ENCODE peak calls at places on chromosome 15, in four cellular contexts. O is ovary, T is heart left ventricle, F is BE2C. P is an unnamed sample.
A peak's percentile ranks its signal among the peaks of the same experiment; 100 is the strongest.

GRCh38 chr15:69265347-69265955 is 33.3 kb upstream of the PAQR5 start:
- DNase-seq in O (no peak), T (no peak), F (no peak), P (peak; percentile 36)

GRCh38 chr15:73601449-73602425 is 31.5 kb downstream of the NPTN start:
- DNase-seq in O (no peak), T (peak; percentile 52), F (peak; percentile 21), P (peak; percentile 17)

GRCh38 chr15:80778964-80779657 is at the start of gene CEMIP:
- DNase-seq in O (peak; percentile 91), T (peak; percentile 68), F (peak; percentile 84), P (peak; percentile 88)

GRCh38 chr15:85667491-85668424 is 127.0 kb downstream of the KLHL25 start:
- DNase-seq in O (no peak), T (peak; percentile 57), F (no peak), P (peak; percentile 95)

GRCh38 chr15:46280753-46281521 is 646.1 kb downstream of the SQOR start:
- DNase-seq in O (no peak), T (no peak), F (peak; percentile 72), P (no peak)

GRCh38 chr15:37774961-37775360 is 159.5 kb upstream of the TMCO5A start:
- DNase-seq in O (no peak), T (no peak), F (no peak), P (no peak)

GRCh38 chr15:74830868-74831267 is 4.4 kb downstream of the CPLX3 start:
- DNase-seq in O (no peak), T (peak; percentile 63), F (no peak), P (no peak)

GRCh38 chr15:98647026-98647773 is 1.1 kb upstream of the IGF1R start:
- DNase-seq in O (peak; percentile 90), T (peak; percentile 81), F (peak; percentile 81), P (peak; percentile 91)

GRCh38 chr15:43440721-43441281 is 52.2 kb downstream of the TP53BP1 start:
- DNase-seq in O (no peak), T (peak; percentile 25), F (peak; percentile 54), P (peak; percentile 76)

GRCh38 chr15:62912808-62913207 is 129.7 kb upstream of the TPM1 start:
- DNase-seq in O (no peak), T (no peak), F (no peak), P (no peak)

GRCh38 chr15:69957175-69957574 is 140.5 kb downstream of the TLE3 start:
- DNase-seq in O (no peak), T (no peak), F (no peak), P (no peak)

GRCh38 chr15:35196273-35196672 is 111.2 kb upstream of the NANOGP8 start:
- DNase-seq in O (no peak), T (no peak), F (no peak), P (no peak)

GRCh38 chr15:63157891-63158431 is 684 bp upstream of the RPS27L start:
- DNase-seq in O (peak; percentile 55), T (peak; percentile 44), F (peak; percentile 50), P (peak; percentile 87)

GRCh38 chr15:79179108-79179561 is 88.6 kb upstream of the RASGRF1 start:
- DNase-seq in O (no peak), T (no peak), F (peak; percentile 85), P (peak; percentile 72)

GRCh38 chr15:88652456-88653199 is 13.8 kb downstream of the ISG20 start:
- DNase-seq in O (no peak), T (no peak), F (no peak), P (no peak)

GRCh38 chr15:59177445-59177728 is 29.3 kb upstream of the LDHAL6B start:
- DNase-seq in O (no peak), T (no peak), F (no peak), P (no peak)

GRCh38 chr15:67024322-67024997 is 40.9 kb upstream of the SMAD3 start:
- DNase-seq in O (peak; percentile 74), T (peak; percentile 81), F (peak; percentile 67), P (peak; percentile 94)

GRCh38 chr15:28954466-28955159 is 68.8 kb downstream of the APBA2 start:
- DNase-seq in O (peak; percentile 3), T (no peak), F (peak; percentile 43), P (no peak)

GRCh38 chr15:29110733-29111132 is 158.9 kb downstream of the NSMCE3 start:
- DNase-seq in O (no peak), T (no peak), F (no peak), P (no peak)

GRCh38 chr15:94968133-94968532 is 736.8 kb downstream of the MCTP2 start:
- DNase-seq in O (no peak), T (no peak), F (no peak), P (no peak)

GRCh38 chr15:48794697-48795134 is 16.2 kb downstream of the CEP152 start:
- DNase-seq in O (no peak), T (no peak), F (no peak), P (peak; percentile 31)

GRCh38 chr15:40330368-40330836 is 6.9 kb downstream of the INAFM2 start:
- DNase-seq in O (peak; percentile 84), T (peak; percentile 68), F (no peak), P (no peak)

GRCh38 chr15:66617137-66618090 is 51.6 kb upstream of the LCTL start:
- DNase-seq in O (peak; percentile 70), T (peak; percentile 72), F (peak; percentile 64), P (peak; percentile 48)

GRCh38 chr15:34883633-34884032 is 85.9 kb downstream of the AQR start:
- DNase-seq in O (no peak), T (no peak), F (no peak), P (no peak)

GRCh38 chr15:80876034-80876433 is 96.9 kb downstream of the CEMIP start:
- DNase-seq in O (peak; percentile 60), T (peak; percentile 35), F (no peak), P (no peak)

GRCh38 chr15:81398456-81398855 is 24.4 kb upstream of the TMC3 start:
- DNase-seq in O (no peak), T (no peak), F (no peak), P (no peak)

GRCh38 chr15:63603516-63603915 is 6.3 kb downstream of the FBXL22 start:
- DNase-seq in O (no peak), T (no peak), F (no peak), P (no peak)

GRCh38 chr15:31217566-31218270 is 108.9 kb upstream of the KLF13 start:
- DNase-seq in O (no peak), T (no peak), F (no peak), P (no peak)
- TF ChIP-seq CTCF in O (no peak), T (no peak), F (no peak), P (no peak)

DNA sequence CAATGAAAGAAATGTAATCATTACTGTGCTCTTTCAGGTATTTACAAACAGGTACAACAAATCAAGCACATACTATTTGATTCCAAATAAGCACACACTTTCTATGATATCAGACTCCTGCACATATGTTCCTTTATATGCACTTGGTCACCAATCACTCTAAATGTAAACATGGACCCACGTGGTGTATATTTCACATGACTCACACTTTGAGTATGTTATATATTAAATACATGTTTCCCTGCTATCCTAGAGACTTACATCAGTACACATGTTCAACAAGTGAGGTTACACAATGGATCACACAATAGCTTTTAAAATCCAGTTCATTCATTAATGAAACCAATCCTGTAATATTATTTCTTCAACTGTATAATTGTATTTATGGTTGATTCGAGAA is 683.5 kb downstream of the NR2F2 start:
- DNase-seq in O (no peak), T (no peak), F (no peak), P (no peak)
- H3K9me3 ChIP-seq in O (no peaks in the 10 kb centered on the region), T (peaks cover 9% of the 10 kb centered on the region), F (no peaks in the 10 kb centered on the region), P (no peaks in the 10 kb centered on the region)

GRCh38 chr15:64747578-64747977 is 27.8 kb downstream of the RBPMS2 start:
- DNase-seq in O (no peak), T (no peak), F (no peak), P (no peak)

GRCh38 chr15:64751464-64751863 is 23.9 kb downstream of the RBPMS2 start:
- DNase-seq in O (no peak), T (no peak), F (no peak), P (no peak)

GRCh38 chr15:64749167-64749566 is 26.2 kb downstream of the RBPMS2 start:
- DNase-seq in O (no peak), T (no peak), F (no peak), P (no peak)

GRCh38 chr15:64748251-64748650 is 27.1 kb downstream of the RBPMS2 start:
- DNase-seq in O (no peak), T (no peak), F (no peak), P (no peak)

DNA sequence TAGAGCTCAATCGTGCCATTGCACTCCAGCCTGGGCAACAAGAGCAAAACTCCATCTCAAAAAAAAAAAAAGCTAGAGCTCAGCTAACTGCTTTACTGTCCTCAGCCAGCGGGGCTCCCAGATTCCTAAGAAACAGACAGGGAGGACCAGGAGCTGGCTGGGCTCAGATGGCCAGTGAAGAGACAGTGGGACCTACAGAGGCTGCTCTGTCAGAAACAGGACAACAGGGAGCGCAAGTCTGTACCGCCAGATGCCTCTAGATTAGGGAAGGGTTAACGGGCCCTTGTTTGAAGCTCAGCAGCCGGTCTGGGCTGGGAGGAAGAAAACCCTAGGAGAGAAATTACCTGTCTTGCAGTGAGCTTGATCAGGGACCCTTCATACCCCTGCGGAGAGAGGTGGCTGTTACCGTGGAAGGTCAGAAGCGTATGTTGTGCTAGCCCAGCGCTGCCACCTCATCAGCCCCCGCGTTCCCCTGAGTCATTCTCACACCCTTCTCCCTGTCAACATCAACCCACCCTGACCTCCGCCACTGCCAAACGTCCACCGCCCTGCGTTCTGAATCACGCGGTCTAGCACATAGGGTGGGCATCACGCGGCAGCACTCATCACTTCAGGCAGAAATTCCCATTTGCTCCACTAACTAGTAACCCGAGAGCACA is 25.3 kb downstream of the RBPMS2 start:
- DNase-seq in O (no peak), T (no peak), F (peak; percentile 58), P (peak; percentile 63)
- TF ChIP-seq CTCF in O (no peak), T (no peak), F (peak; percentile 26), P (no peak)

DNA sequence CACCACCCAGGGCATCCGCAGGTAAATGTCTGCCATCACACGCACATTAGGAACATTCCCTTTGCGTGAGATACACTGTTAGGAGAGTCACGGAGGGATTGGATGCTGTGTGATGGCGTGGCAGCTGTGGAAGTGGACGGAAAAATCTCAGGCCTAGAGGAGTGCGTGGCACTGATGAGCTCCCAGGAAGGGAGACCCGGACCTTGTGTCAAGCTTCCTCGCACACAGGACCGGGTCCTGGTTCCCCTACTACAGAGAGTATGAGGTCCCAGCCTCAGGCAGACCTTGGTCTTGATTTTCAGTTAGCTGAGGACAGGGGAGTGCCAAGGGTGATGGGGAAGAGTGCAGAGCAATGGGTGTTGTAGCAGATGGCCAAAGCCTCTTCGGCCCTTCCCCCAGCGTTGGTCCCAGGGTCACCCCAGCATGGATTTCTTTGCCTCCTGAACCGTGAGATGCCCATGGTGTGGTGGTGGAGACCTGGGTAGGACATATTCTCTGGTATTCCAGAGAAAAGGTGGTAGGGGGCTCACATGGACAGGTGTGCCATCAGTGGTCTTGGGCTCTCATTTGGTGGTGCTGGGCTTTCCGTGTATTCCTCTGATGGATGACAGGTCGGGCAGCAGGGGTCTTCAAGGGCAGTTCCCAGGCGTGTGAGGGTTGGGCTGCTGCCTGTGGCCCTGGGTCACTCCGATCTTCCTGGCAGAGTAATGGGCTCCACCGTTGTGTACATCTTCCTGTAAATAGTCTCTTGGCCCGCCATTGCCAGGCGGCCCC is 105.1 kb downstream of the SNRPN start:
- DNase-seq in O (peak; percentile 8), T (peak; percentile 11), F (no peak), P (no peak)
- H3K9me3 ChIP-seq in O (peaks cover 100% of the 10 kb centered on the region), T (peaks cover 100% of the 10 kb centered on the region), F (peaks cover 43% of the 10 kb centered on the region), P (peaks cover 75% of the 10 kb centered on the region)

GRCh38 chr15:26670116-26670515 is 102.8 kb downstream of the GABRB3 start:
- DNase-seq in O (no peak), T (no peak), F (no peak), P (no peak)
- TF ChIP-seq CTCF in O (no peak), T (no peak), F (no peak), P (no peak)

GRCh38 chr15:97091093-97091492 is 760.6 kb downstream of the NR2F2 start:
- DNase-seq in O (no peak), T (no peak), F (no peak), P (no peak)
- H3K9me3 ChIP-seq in O (no peaks in the 10 kb centered on the region), T (no peaks in the 10 kb centered on the region), F (peaks cover 5% of the 10 kb centered on the region), P (peaks cover 6% of the 10 kb centered on the region)

P was measured in A549.